ENCODE peak calls at places on chromosomes 1 and 21, in four cellular contexts. H, V, Y and E are unnamed samples. For H3K36me3, the result is how much of the 10 kb centered on the place peaks cover.

GRCh38 chr1:162580315-162580714 is 18.8 kb downstream of the UAP1 start:
- DNase-seq in V (no peak), H (no peak), Y (no peak), E (no peak)

GRCh38 chr1:153776352-153776751 is 1.1 kb downstream of the SLC27A3 start:
- DNase-seq in Y (no peak), H (no peak), V (no peak), E (no peak)

GRCh38 chr1:95407146-95407863 is 173.3 kb downstream of the RWDD3 start:
- DNase-seq in H (no peak), Y (peak), V (no peak), E (no peak)

GRCh38 chr1:94992161-94992560 is 65.3 kb upstream of the CNN3 start:
- DNase-seq in H (no peak), V (no peak), Y (no peak), E (no peak)

GRCh38 chr1:216346521-216346920 is 76.7 kb downstream of the USH2A start:
- DNase-seq in Y (no peak), H (no peak), V (no peak), E (no peak)

GRCh38 chr1:156502396-156502748 is 1.8 kb upstream of the MEF2D start:
- DNase-seq in Y (no peak), V (no peak), H (no peak), E (no peak)

GRCh38 chr1:220272841-220273090 is 513 bp upstream of the RAB3GAP2 start:
- DNase-seq in H (no peak), Y (no peak), V (no peak), E (no peak)

GRCh38 chr1:185960377-185961151 is 226.4 kb downstream of the HMCN1 start:
- DNase-seq in H (no peak), V (no peak), Y (no peak), E (peak)

GRCh38 chr1:167196185-167196584 is 24.5 kb upstream of the POU2F1 start:
- DNase-seq in V (no peak), Y (no peak), H (no peak), E (no peak)

GRCh38 chr1:169588785-169589485 is 2.7 kb upstream of the F5 start:
- DNase-seq in V (no peak), Y (no peak), H (no peak), E (no peak)

GRCh38 chr1:155645024-155645423 is 35.0 kb downstream of the MSTO1 start:
- DNase-seq in Y (no peak), H (no peak), V (no peak), E (no peak)

GRCh38 chr21:35053356-35054096 is 4.4 kb upstream of the RUNX1 start:
- DNase-seq in H (no peak), Y (peak), V (no peak), E (no peak)

GRCh38 chr21:38505654-38506523 is 7.6 kb upstream of the ERG start:
- DNase-seq in Y (peak), V (no peak), H (no peak), E (no peak)

GRCh38 chr1:174795806-174796205 is 203.9 kb upstream of the CACYBP start:
- DNase-seq in H (no peak), Y (no peak), V (no peak), E (no peak)

GRCh38 chr1:213457733-213458132 is 406.7 kb downstream of the RPS6KC1 start:
- DNase-seq in V (no peak), Y (no peak), H (no peak), E (no peak)

GRCh38 chr1:9010781-9011323 is 15.4 kb downstream of the SLC2A7 start:
- DNase-seq in H (no peak), V (no peak), Y (no peak), E (peak)

GRCh38 chr1:21511579-21512522 is 2.6 kb downstream of the ALPL start:
- DNase-seq in Y (no peak), H (peak), V (no peak), E (peak)

GRCh38 chr1:39590546-39590945 is 14.0 kb upstream of the PABPC4 start:
- DNase-seq in H (no peak), V (no peak), Y (no peak), E (no peak)

GRCh38 chr1:20760322-20760721 is 26.8 kb downstream of the HP1BP3 start:
- DNase-seq in Y (no peak), H (no peak), V (no peak), E (no peak)

GRCh38 chr1:34057347-34057746 is 107.7 kb downstream of the CSMD2 start:
- DNase-seq in V (no peak), H (no peak), Y (peak), E (no peak)

GRCh38 chr1:55309786-55310516 is 94.8 kb upstream of the USP24 start:
- DNase-seq in H (no peak), Y (peak), V (no peak), E (no peak)

GRCh38 chr1:162407539-162407938 is 4.4 kb downstream of the SH2D1B start:
- DNase-seq in H (no peak), V (no peak), Y (no peak), E (no peak)

GRCh38 chr1:178101654-178102053 is 7.8 kb downstream of the RASAL2 start:
- DNase-seq in Y (no peak), V (no peak), H (no peak), E (no peak)

GRCh38 chr1:11529763-11530730 is 51.1 kb downstream of the DISP3 start:
- DNase-seq in V (no peak), Y (peak), H (peak), E (no peak)

GRCh38 chr1:77313491-77313890 is 31.7 kb downstream of the AK5 start:
- DNase-seq in Y (peak), V (no peak), H (peak), E (no peak)

GRCh38 chr1:917466-918091 is 6.1 kb upstream of the SAMD11 start:
- DNase-seq in V (no peak), Y (no peak), H (no peak), E (no peak)

GRCh38 chr1:15919316-15919715 is 56.6 kb downstream of the ZBTB17 start:
- DNase-seq in V (no peak), Y (no peak), H (no peak), E (no peak)

GRCh38 chr1:205440121-205440475 is 15.7 kb downstream of the BLACAT1 start:
- DNase-seq in V (no peak), Y (no peak), H (no peak), E (no peak)

GRCh38 chr1:205441716-205442050 is 14.2 kb downstream of the BLACAT1 start:
- DNase-seq in Y (peak), V (no peak), H (no peak), E (no peak)

GRCh38 chr1:205440476-205441317 is 15.1 kb downstream of the BLACAT1 start:
- DNase-seq in Y (peak), H (peak), V (peak), E (peak)

GRCh38 chr1:205442051-205442721 is 13.7 kb downstream of the BLACAT1 start:
- DNase-seq in Y (peak), H (no peak), V (no peak), E (no peak)

DNA sequence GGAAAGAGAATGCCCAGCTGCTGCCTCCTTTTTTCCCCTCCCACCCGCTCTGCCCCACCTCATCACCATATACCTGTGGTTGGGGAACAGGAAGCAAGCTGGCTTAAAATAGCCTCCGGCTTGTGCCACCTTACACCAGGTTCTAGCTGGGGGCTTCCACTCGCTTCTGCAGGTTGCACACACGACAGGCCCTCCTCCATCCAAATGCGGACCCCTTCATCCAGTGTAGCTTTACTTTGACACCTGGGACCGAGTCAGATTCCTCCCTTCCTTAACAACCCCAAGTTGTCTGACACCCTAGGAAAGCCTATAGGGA is 14.6 kb downstream of the BLACAT1 start:
- DNase-seq in V (no peak), Y (no peak), H (no peak), E (no peak)
- H3K4me3 ChIP-seq in V (peak), Y (no peak), H (no peak), E (no peak)

DNA sequence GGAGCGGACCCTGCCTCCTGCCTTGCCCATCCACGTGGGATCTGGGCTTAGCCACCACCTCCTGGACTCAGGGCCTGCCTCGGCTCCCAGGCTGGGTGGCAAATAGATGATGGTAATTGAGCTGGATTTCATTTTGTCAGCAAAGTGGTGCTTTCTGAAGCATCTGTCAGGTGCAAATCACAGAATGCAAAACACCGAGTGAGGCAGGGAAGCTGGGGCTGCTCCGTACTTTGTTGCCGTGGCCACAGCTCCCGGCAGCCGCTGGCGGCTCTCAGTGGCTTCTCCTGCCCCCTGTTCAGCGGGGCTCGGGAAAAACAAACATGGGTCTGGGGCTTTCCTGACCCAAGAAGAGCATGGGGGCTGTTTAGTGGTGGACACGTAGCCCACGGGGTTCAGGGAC is 130.2 kb upstream of the VAMP3 start:
- DNase-seq in Y (no peak), V (no peak), H (no peak), E (no peak)
- H3K36me3 ChIP-seq in Y (under half), V (under half), H (under half), E (under half)

GRCh38 chr1:41795205-41795762 is 123.4 kb downstream of the HIVEP3 start:
- DNase-seq in H (no peak), V (no peak), Y (no peak), E (no peak)
- TF ChIP-seq CTCF in H (no peak), V (no peak), Y (peak), E (peak)

DNA sequence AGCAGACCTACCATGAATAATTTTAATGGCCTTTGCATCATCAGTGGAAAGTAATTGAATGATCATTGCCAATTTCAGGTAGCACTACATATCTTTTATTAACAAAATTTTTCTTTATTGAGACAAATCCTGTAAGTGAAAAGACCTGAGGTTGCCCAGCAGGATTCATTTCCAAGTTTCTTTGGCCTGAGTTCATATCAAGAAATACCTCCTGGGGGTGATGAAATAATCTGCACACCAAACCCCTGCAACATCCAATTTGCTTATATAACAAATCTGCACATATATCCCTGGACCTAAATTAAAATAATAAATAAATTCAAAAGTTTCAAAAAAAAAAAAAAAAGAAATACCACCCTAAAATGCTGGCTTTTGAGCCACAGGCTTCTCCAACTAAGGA is 27.3 kb upstream of the ZNF281 start:
- DNase-seq in V (no peak), Y (no peak), H (no peak), E (no peak)
- H3K4me3 ChIP-seq in V (no peak), Y (no peak), H (no peak), E (no peak)

GRCh38 chr1:226888816-226889215 is 18.4 kb downstream of the PSEN2 start:
- DNase-seq in Y (no peak), V (no peak), H (no peak), E (no peak)

GRCh38 chr1:226886142-226886901 is 15.9 kb downstream of the PSEN2 start:
- DNase-seq in H (no peak), Y (no peak), V (no peak), E (no peak)

GRCh38 chr1:226889616-226890330 is 19.4 kb downstream of the PSEN2 start:
- DNase-seq in H (no peak), V (no peak), Y (no peak), E (no peak)

GRCh38 chr1:226887006-226887405 is 16.6 kb downstream of the PSEN2 start:
- DNase-seq in V (no peak), Y (no peak), H (no peak), E (no peak)

GRCh38 chr1:226888021-226888420 is 17.6 kb downstream of the PSEN2 start:
- DNase-seq in H (no peak), V (no peak), Y (no peak), E (no peak)
- H3K36me3 ChIP-seq in H (half or more), V (under half), Y (under half), E (half or more)

DNA sequence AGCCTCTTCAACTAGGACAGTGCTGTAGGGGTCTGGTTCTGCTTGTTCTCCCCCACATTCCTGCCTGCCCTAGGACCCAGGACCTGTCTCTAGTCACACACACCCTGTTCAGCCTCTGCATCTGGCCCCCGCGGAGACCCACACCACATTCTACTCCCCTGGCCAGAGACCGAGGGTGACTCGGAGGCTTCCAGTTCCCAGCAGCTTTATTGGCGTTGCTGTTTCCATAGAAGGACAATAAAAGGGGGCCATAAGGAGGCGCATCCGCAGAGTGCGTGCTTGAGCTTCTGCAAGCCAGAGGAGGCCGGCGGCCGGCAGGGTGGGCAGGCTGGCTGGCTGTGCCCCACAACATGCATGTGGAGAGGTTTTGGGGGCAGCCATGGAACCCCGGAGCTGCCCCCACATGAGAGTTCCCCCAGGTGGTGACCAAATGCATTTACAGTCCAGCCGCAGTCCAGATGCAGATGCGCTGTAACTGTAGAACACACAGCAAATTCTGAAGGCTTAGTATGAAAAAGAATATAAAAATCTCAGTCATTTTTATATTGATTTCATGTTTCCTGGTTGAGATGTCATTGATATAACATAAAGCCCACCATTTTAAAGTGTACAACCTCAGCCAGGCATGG is 52.4 kb downstream of the PDE9A start:
- DNase-seq in V (no peak), Y (peak), H (no peak), E (no peak)
- TF ChIP-seq CTCF in V (no peak), Y (peak), H (no peak), E (no peak)